ENCODE peak calls at places on chromosomes 6 and 20, in nine cellular contexts. N is CD4-positive, alpha-beta T cell; A is astrocyte of the cerebellum; K is left ventricle myocardium inferior; Q is nephron progenitor cell; P is choroid plexus epithelial cell; T is epithelial cell of proximal tubule; G is keratinocyte; H is neural crest cell. Z is an unnamed sample.

GRCh38 chr6:81759782-81760181 is 7.3 kb upstream of the TENT5A start:
- DNase-seq in T (no peak), Q (no peak), H (no peak), G (peak), A (no peak), N (no peak), K (no peak), P (peak), Z (no peak)

GRCh38 chr6:106973841-106974336 is 640 bp downstream of the CD24 start:
- DNase-seq in N (no peak), G (no peak), Q (peak), H (peak), P (no peak), T (no peak), A (no peak), K (no peak), Z (no peak)

GRCh38 chr6:89562114-89562815 is 76.3 kb downstream of the LYRM2 start:
- DNase-seq in H (no peak), G (no peak), N (no peak), K (no peak), P (no peak), A (no peak), T (no peak), Q (no peak), Z (no peak)

GRCh38 chr20:32796383-32797159 is 23.2 kb upstream of the MAPRE1 start:
- DNase-seq in K (no peak), N (no peak), T (no peak), P (no peak), Q (no peak), H (no peak), A (no peak), G (no peak), Z (no peak)

GRCh38 chr6:112343375-112343774 is 3.8 kb upstream of the RFPL4B start:
- DNase-seq in N (no peak), A (no peak), P (no peak), T (no peak), G (no peak), K (no peak), Q (no peak), H (no peak), Z (no peak)

GRCh38 chr20:44494266-44494665 is 18.6 kb downstream of the TTPAL start:
- DNase-seq in K (no peak), P (peak), A (peak), H (no peak), G (no peak), T (no peak), N (no peak), Q (no peak), Z (no peak)

GRCh38 chr6:82205793-82206425 is 41.6 kb downstream of the IBTK start:
- DNase-seq in P (peak), N (no peak), K (no peak), A (no peak), T (no peak), Q (no peak), H (no peak), G (no peak), Z (no peak)

GRCh38 chr20:60283281-60283680 is 325.1 kb downstream of the CDH26 start:
- DNase-seq in T (no peak), P (no peak), A (no peak), K (no peak), Q (no peak), N (no peak), G (no peak), H (no peak), Z (no peak)

GRCh38 chr6:22804620-22805271 is 235.4 kb downstream of the HDGFL1 start:
- DNase-seq in P (no peak), Q (no peak), N (no peak), H (no peak), K (no peak), T (no peak), A (no peak), G (no peak), Z (no peak)

GRCh38 chr6:100194535-100194934 is 200.5 kb upstream of the MCHR2 start:
- DNase-seq in K (no peak), H (no peak), N (no peak), P (no peak), T (no peak), A (no peak), G (no peak), Q (no peak), Z (peak)

GRCh38 chr6:39791850-39792500 is at the start of gene DAAM2:
- DNase-seq in G (no peak), A (no peak), Q (peak), K (peak), H (peak), N (no peak), P (peak), T (no peak), Z (no peak)

DNA sequence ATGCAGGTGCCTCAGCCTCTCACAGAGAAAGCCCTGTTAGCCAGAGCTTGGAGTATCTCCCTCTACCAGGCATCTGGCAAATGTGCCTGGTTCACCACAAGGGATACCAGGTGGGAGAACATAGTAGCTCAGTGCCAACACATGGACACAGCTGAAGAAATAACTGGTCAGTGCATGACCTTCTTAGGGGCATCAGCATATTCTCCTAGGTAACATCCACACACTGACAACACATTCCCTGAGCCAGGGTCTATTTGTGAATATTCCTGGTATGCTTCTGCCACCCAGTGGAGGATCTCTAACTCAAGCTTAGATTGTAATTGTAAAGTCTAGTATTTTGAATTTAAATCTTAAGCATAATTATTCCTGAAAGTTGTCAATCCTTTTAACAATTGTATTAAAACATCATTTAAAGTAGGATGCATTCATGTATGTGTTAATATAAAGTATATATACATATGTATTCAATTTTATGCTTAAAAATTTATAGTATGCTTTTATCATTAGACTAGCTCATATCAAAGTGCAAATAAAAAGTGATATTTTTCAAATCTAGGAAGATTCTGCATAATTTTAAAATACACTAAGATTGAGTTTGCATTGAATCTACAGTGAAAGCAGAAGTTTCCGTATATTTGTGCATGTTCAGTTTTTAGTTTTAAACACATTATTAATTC is 45.3 kb upstream of the COL21A1 start:
- DNase-seq in N (no peak), T (peak), G (no peak), A (peak), Q (peak), H (peak), P (peak), K (no peak), Z (peak)
- TF ChIP-seq CTCF in N (no peak), T (peak), G (peak), A (peak), Q (peak), H (peak), P (peak), K (peak), Z (peak)

GRCh38 chr6:127547215-127547614 is 28.1 kb upstream of the MTCL3 start:
- DNase-seq in H (no peak), T (no peak), G (no peak), Q (no peak), N (no peak), A (no peak), P (peak), K (no peak), Z (no peak)
- TF ChIP-seq CTCF in H (peak), T (peak), G (peak), Q (peak), N (no peak), A (peak), P (peak), K (no peak), Z (peak)

GRCh38 chr6:77926198-77926752 is 273.4 kb downstream of the MEI4 start:
- DNase-seq in Q (no peak), H (no peak), A (no peak), P (peak), N (no peak), G (no peak), K (no peak), T (no peak), Z (no peak)
- TF ChIP-seq CTCF in Q (no peak), H (peak), A (no peak), P (peak), N (no peak), G (no peak), K (no peak), T (peak), Z (no peak)

DNA sequence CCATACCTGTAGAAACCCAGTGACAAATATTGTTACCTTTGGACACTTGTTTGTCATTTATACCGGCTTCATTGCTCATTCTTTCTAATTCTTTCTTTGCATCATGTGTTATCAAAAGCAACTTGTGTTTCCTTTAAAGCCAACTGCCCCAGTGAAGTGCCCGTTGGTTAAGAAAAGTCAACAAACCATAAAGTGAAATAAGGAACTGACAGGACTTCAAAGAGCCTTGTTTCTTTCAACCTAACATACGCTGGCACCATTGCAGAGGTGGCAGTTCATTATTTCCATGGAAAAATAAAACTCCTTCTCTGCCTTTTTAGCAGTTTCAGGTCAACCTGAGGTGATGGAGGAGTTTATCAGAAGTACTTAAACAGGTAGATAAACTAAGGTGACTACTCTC is 28.8 kb downstream of the FERMT1 start:
- DNase-seq in H (no peak), P (no peak), T (no peak), G (no peak), N (no peak), Q (no peak), A (no peak), K (no peak), Z (no peak)
- TF ChIP-seq CTCF in H (no peak), P (no peak), T (no peak), G (no peak), N (no peak), Q (no peak), A (no peak), K (no peak), Z (no peak)

GRCh38 chr20:50153500-50154377 is at the start of gene PEDS1:
- DNase-seq in A (peak), Q (peak), K (peak), G (no peak), H (peak), N (peak), T (no peak), P (peak), Z (peak)
- TF ChIP-seq CTCF in A (no peak), Q (no peak), K (no peak), G (no peak), H (no peak), N (no peak), T (no peak), P (no peak), Z (no peak)

Z was measured in AG09319.